ENCODE peak calls at places on chromosomes 3 and 15, in four cellular contexts. X is Peyer's patch, R is heart left ventricle, A is astrocyte. O is an unnamed sample.

GRCh38 chr15:78204351-78205309 is 29.7 kb downstream of the ACSBG1 start:
- DNase-seq in X (peak; percentile 44), R (no peak), A (no peak), O (no peak)

GRCh38 chr3:11021611-11022011 is 29.1 kb downstream of the SLC6A1 start:
- DNase-seq in X (no peak), R (no peak), A (no peak), O (no peak)

GRCh38 chr15:33618300-33618699 is 307.5 kb downstream of the RYR3 start:
- DNase-seq in X (no peak), R (no peak), A (peak; percentile 34), O (no peak)

GRCh38 chr3:106820726-106821362 is 556.4 kb upstream of the CCDC54 start:
- DNase-seq in X (no peak), R (no peak), A (no peak), O (peak; percentile 20)

GRCh38 chr3:187997490-187997889 is 156.5 kb upstream of the LPP start:
- DNase-seq in X (no peak), R (no peak), A (peak; percentile 18), O (no peak)

GRCh38 chr3:49269443-49269842 is 7.6 kb downstream of the C3orf62 start:
- DNase-seq in X (no peak), R (no peak), A (no peak), O (no peak)

GRCh38 chr15:72302955-72303354 is 17.0 kb downstream of the CELF6 start:
- DNase-seq in X (no peak), R (no peak), A (no peak), O (no peak)

GRCh38 chr3:60746690-60747416 is 504.4 kb downstream of the FHIT start:
- DNase-seq in X (no peak), R (no peak), A (peak; percentile 32), O (no peak)

GRCh38 chr15:81301385-81301784 is 22.6 kb downstream of the STARD5 start:
- DNase-seq in X (peak; percentile 45), R (no peak), A (no peak), O (no peak)

GRCh38 chr3:30511524-30512278 is 94.7 kb upstream of the TGFBR2 start:
- DNase-seq in X (no peak), R (no peak), A (peak; percentile 98), O (peak; percentile 52)

GRCh38 chr15:60917469-60918130 is 311.5 kb downstream of the RORA start:
- DNase-seq in X (peak; percentile 61), R (peak; percentile 77), A (no peak), O (no peak)

DNA sequence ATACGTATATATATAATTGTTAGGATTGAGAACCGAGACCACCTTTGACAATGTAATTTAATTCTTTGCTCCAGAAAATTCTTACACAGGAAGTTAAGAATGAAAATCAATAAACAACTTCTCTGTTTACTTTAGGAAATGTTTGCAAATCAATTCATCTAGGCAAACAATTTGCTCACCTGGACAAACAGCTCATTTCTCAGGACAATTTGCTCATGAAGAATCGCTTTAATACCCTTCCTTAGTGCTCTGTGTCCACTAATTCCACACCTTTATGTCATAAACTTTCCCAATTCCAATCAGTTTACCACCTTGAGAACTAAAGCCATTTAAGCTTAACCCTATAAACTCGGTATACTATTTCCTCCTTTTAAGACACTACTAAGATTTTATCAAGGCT is 292.2 kb downstream of the BCHE start:
- DNase-seq in X (no peak), R (no peak), A (no peak), O (no peak)
- H3K27me3 ChIP-seq in X (no peaks in the 10 kb centered on the region), R (no peaks in the 10 kb centered on the region), A (no peaks in the 10 kb centered on the region), O (no peaks in the 10 kb centered on the region)

GRCh38 chr3:89576417-89576816 is 469.0 kb downstream of the EPHA3 start:
- DNase-seq in X (no peak), R (no peak), A (no peak), O (no peak)

GRCh38 chr3:89577517-89578252 is 470.3 kb downstream of the EPHA3 start:
- DNase-seq in X (no peak), R (no peak), A (no peak), O (no peak)

GRCh38 chr3:89572261-89572660 is 464.8 kb downstream of the EPHA3 start:
- DNase-seq in X (no peak), R (no peak), A (peak; percentile 28), O (no peak)

GRCh38 chr3:89578253-89578529 is 470.8 kb downstream of the EPHA3 start:
- DNase-seq in X (no peak), R (no peak), A (no peak), O (no peak)
- H3K27ac ChIP-seq in X (no peak overlapping the region), R (no peak overlapping the region), A (no peak overlapping the region), O (no peak overlapping the region)

GRCh38 chr15:65767895-65768294 is 24.2 kb downstream of the DENND4A start:
- DNase-seq in X (no peak), R (no peak), A (no peak), O (no peak)

GRCh38 chr15:65766422-65767263 is 25.4 kb downstream of the DENND4A start:
- DNase-seq in X (no peak), R (no peak), A (no peak), O (no peak)

GRCh38 chr15:65769482-65769881 is 22.6 kb downstream of the DENND4A start:
- DNase-seq in X (no peak), R (no peak), A (no peak), O (no peak)

GRCh38 chr15:65762914-65763787 is 28.9 kb downstream of the DENND4A start:
- DNase-seq in X (no peak), R (no peak), A (no peak), O (no peak)

GRCh38 chr15:65767264-65767595 is 24.9 kb downstream of the DENND4A start:
- DNase-seq in X (no peak), R (no peak), A (no peak), O (no peak)
- H3K4me1 ChIP-seq in X (no peaks in the 10 kb centered on the region), R (peaks cover 18% of the 10 kb centered on the region), A (no peaks in the 10 kb centered on the region), O (peaks cover 25% of the 10 kb centered on the region)

GRCh38 chr15:40508216-40508615 is 37.4 kb downstream of the CHST14 start:
- DNase-seq in X (no peak), R (no peak), A (no peak), O (no peak)

GRCh38 chr15:40512440-40512839 is 41.7 kb downstream of the CHST14 start:
- DNase-seq in X (peak; percentile 37), R (no peak), A (no peak), O (no peak)

GRCh38 chr15:40511093-40511471 is 40.3 kb downstream of the CHST14 start:
- DNase-seq in X (peak; percentile 56), R (no peak), A (no peak), O (no peak)

GRCh38 chr15:40511472-40512133 is 40.8 kb downstream of the CHST14 start:
- DNase-seq in X (peak; percentile 77), R (peak; percentile 92), A (no peak), O (peak; percentile 90)

GRCh38 chr15:40510201-40510600 is 39.4 kb downstream of the CHST14 start:
- DNase-seq in X (no peak), R (no peak), A (no peak), O (no peak)
- H3K27me3 ChIP-seq in X (no peaks in the 10 kb centered on the region), R (peaks cover 36% of the 10 kb centered on the region), A (peaks cover 31% of the 10 kb centered on the region), O (no peaks in the 10 kb centered on the region)

GRCh38 chr15:83193721-83194120 is 13.9 kb downstream of the HDGFL3 start:
- DNase-seq in X (no peak), R (no peak), A (no peak), O (no peak)
- H3K27ac ChIP-seq in X (no peak overlapping the region), R (no peak overlapping the region), A (no peak overlapping the region), O (no peak overlapping the region)

DNA sequence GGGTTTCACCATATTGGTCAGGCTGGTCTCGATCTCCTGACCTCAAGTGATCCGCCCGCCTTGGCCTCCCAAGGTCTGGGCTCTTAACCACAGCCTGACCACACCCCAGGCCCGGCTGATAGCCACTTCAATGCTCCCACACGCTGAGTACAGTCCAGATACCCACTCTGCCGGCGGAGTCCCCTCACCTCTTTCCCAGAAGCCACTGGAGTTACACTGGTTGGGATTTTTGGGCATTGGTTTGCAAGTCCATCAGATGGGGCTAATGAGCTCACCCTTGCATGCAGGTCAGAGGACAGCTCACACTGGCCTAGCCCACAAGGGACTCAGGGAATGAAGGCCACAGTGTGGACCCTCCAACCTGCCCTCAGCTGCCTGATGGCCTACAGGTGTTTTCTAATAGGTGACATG is 60.1 kb downstream of the IQSEC1 start:
- DNase-seq in X (no peak), R (no peak), A (no peak), O (peak; percentile 61)
- H3K4me1 ChIP-seq in X (peaks cover 71% of the 10 kb centered on the region), R (peaks cover 48% of the 10 kb centered on the region), A (peaks cover 20% of the 10 kb centered on the region), O (peaks cover 89% of the 10 kb centered on the region)

DNA sequence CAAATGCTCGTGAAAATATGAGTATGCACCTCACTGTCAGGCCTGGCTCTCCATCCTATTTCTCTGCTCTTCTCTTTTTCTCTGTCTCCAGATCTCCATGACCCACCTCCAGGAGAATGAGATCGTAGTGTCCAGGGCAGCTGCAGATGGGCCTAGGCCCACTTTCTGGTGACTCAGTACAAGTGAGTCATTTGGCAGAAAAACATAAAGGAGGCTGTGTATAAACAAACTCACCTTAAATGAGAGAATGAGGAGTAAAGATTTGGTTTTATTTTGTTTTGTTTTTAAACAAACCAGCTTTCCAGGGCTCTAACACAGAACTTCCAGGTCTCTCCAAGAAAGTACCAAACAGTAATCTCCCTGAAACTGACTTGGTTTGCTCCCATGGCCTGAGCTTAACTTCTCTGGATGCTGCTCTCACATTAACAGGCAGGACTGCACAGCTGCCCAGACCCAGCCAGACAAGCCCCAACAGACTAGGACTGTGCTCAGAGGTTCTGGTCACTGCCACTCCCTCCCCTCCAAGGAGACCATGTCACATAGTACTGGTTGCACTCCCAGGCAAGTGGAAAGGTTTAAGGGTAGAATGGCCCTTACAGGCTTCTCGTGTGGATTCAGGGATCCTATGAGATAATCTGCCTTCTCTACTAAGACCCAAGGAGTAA is 1.5 kb upstream of the HEG1 start:
- DNase-seq in X (no peak), R (no peak), A (peak; percentile 84), O (no peak)
- H3K27me3 ChIP-seq in X (no peaks in the 10 kb centered on the region), R (no peaks in the 10 kb centered on the region), A (peaks cover 2% of the 10 kb centered on the region), O (no peaks in the 10 kb centered on the region)

GRCh38 chr15:93830221-93830765 is 401.1 kb upstream of the MCTP2 start:
- DNase-seq in X (no peak), R (no peak), A (no peak), O (no peak)
- H3K27ac ChIP-seq in X (no peak overlapping the region), R (no peak overlapping the region), A (no peak overlapping the region), O (no peak overlapping the region)

GRCh38 chr3:167172377-167172776 is 207.7 kb downstream of the ZBBX start:
- DNase-seq in X (no peak), R (no peak), A (no peak), O (no peak)
- H3K4me1 ChIP-seq in X (no peaks in the 10 kb centered on the region), R (peaks cover 3% of the 10 kb centered on the region), A (no peaks in the 10 kb centered on the region), O (no peaks in the 10 kb centered on the region)

GRCh38 chr3:150223090-150223489 is 185.0 kb upstream of the TSC22D2 start:
- DNase-seq in X (no peak), R (no peak), A (no peak), O (no peak)

GRCh38 chr3:150222646-150223045 is 185.5 kb upstream of the TSC22D2 start:
- DNase-seq in X (no peak), R (no peak), A (no peak), O (no peak)

GRCh38 chr3:150225986-150226385 is 182.1 kb upstream of the TSC22D2 start:
- DNase-seq in X (no peak), R (no peak), A (no peak), O (no peak)

GRCh38 chr3:150222190-150222548 is 185.9 kb upstream of the TSC22D2 start:
- DNase-seq in X (no peak), R (no peak), A (no peak), O (no peak)

DNA sequence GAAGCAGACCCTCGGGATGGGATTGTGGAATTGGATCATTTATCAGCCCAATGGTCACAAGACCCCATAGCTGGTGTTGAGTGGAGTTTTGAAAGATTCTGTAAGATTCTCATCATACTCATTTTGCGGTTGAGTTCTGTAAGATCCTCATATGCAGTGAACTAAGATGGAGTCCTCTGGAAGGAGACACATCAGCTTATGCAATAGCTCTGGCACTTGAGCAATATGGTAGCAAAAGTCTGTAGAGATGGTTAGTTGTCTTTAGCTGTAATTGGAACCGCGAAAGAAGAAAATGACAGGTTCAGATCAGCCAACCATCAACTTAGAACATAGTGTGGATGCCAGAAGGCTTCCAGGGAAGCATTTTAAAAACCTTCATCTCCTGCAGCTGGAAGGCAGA is 184.5 kb upstream of the TSC22D2 start:
- DNase-seq in X (no peak), R (no peak), A (no peak), O (no peak)
- H3K27me3 ChIP-seq in X (no peaks in the 10 kb centered on the region), R (peaks cover 14% of the 10 kb centered on the region), A (no peaks in the 10 kb centered on the region), O (no peaks in the 10 kb centered on the region)